ENCODE peak calls at places on chromosomes 1 and 21, in five cellular contexts. G is substantia nigra; E is CD8-positive, alpha-beta T cell; M is pancreas; L is IMR-90. F is an unnamed sample.

GRCh38 chr1:158717344-158717743 is 3.2 kb downstream of the OR6K3 start:
- DNase-seq in L (no peak), M (no peak), G (no peak), E (no peak), F (no peak)

GRCh38 chr1:81679972-81680371 is 120.8 kb upstream of the ADGRL2 start:
- DNase-seq in L (peak; percentile 45), E (no peak), G (no peak), M (no peak), F (no peak)

GRCh38 chr1:66168919-66169725 is 364.8 kb upstream of the SGIP1 start:
- DNase-seq in L (peak; percentile 4), G (no peak), M (no peak), E (no peak), F (no peak)

GRCh38 chr1:233959971-233960710 is 55.7 kb downstream of the SLC35F3 start:
- DNase-seq in E (no peak), L (no peak), M (no peak), G (no peak), F (no peak)

GRCh38 chr1:227903061-227903521 is 44.6 kb downstream of the WNT9A start:
- DNase-seq in L (no peak), E (no peak), G (no peak), M (peak; percentile 64), F (peak; percentile 41)

GRCh38 chr21:41947596-41948403 is 6.0 kb downstream of the C2CD2 start:
- DNase-seq in G (peak; percentile 65), E (no peak), L (peak; percentile 43), M (no peak), F (peak; percentile 91)

GRCh38 chr1:210633140-210633539 is 304.4 kb downstream of the HHAT start:
- DNase-seq in G (no peak), L (no peak), M (no peak), E (no peak), F (no peak)

GRCh38 chr1:186152945-186153309 is 222.1 kb downstream of the TPR start:
- DNase-seq in L (no peak), M (no peak), E (no peak), G (no peak), F (no peak)

GRCh38 chr1:26882696-26883095 is 7.4 kb downstream of the GPN2 start:
- DNase-seq in L (no peak), G (no peak), M (no peak), E (no peak), F (no peak)

GRCh38 chr1:114093624-114094302 is 59.9 kb downstream of the SYT6 start:
- DNase-seq in G (no peak), M (no peak), L (peak; percentile 28), E (no peak), F (no peak)

GRCh38 chr1:214603819-214604252 is 841 bp downstream of the CENPF start:
- DNase-seq in L (no peak), G (no peak), M (no peak), E (no peak), F (no peak)

GRCh38 chr1:15972409-15972808 is 3.5 kb downstream of the ZBTB17 start:
- DNase-seq in G (no peak), M (no peak), L (no peak), E (no peak), F (no peak)

GRCh38 chr1:228270032-228270431 is 62.2 kb downstream of the OBSCN start:
- DNase-seq in L (peak; percentile 81), M (no peak), G (no peak), E (no peak), F (no peak)

GRCh38 chr21:39484711-39485264 is 33.0 kb downstream of the SH3BGR start:
- DNase-seq in E (no peak), M (no peak), G (no peak), L (no peak), F (no peak)

GRCh38 chr1:65524931-65525296 is 104.4 kb downstream of the LEPR start:
- DNase-seq in G (no peak), M (no peak), E (no peak), L (no peak), F (no peak)

GRCh38 chr1:15916916-15917315 is 59.0 kb downstream of the ZBTB17 start:
- DNase-seq in M (no peak), G (no peak), L (no peak), E (no peak), F (no peak)

DNA sequence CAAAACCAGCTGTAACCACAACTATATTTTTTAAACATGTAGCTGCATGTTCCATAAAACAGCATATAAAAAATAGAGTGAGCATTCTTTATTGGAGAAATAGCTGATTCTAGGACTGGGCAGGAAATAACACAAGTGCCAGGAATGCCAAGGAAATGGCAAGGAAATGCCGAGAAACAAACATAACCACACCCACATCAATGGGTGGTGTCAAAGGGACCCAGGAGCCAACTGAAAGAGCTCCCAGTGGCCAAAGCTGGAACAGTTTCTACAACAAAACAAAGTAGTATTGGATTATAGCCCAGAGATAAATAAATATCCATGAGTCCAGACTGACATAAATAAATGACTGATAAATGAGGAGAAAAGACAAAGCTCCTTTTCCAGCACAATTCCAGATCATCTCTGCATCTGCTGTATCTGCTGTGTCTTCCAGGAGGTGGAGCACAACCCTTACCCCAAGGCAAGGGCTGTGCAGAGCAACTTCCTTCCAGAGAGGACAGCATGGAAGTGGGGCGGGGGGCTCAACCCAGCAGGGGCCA is 28.1 kb downstream of the ADARB1 start:
- DNase-seq in M (no peak), L (no peak), E (no peak), G (no peak), F (no peak)
- H3K27ac ChIP-seq in M (no peak overlapping the region), L (no peak overlapping the region), E (no peak overlapping the region), G (no peak overlapping the region), F (no peak overlapping the region)

GRCh38 chr1:11930571-11931445 is 3.7 kb upstream of the PLOD1 start:
- DNase-seq in L (peak; percentile 83), E (no peak), M (no peak), G (no peak), F (no peak)
- H3K27ac ChIP-seq in L (peak overlapping the region; percentile 58), E (no peak overlapping the region), M (no peak overlapping the region), G (no peak overlapping the region), F (peak overlapping the region; percentile 18)

GRCh38 chr1:39849203-39849602 is 34.1 kb downstream of the TRIT1 start:
- DNase-seq in M (no peak), L (peak; percentile 8), E (no peak), G (no peak), F (no peak)

GRCh38 chr1:39852876-39853275 is 30.4 kb downstream of the TRIT1 start:
- DNase-seq in M (no peak), G (no peak), L (no peak), E (no peak), F (no peak)

GRCh38 chr1:39852214-39852791 is 31.0 kb downstream of the TRIT1 start:
- DNase-seq in M (no peak), E (no peak), L (peak; percentile 18), G (no peak), F (no peak)

GRCh38 chr1:39847940-39848339 is 35.4 kb downstream of the TRIT1 start:
- DNase-seq in M (no peak), G (no peak), E (no peak), L (no peak), F (no peak)

DNA sequence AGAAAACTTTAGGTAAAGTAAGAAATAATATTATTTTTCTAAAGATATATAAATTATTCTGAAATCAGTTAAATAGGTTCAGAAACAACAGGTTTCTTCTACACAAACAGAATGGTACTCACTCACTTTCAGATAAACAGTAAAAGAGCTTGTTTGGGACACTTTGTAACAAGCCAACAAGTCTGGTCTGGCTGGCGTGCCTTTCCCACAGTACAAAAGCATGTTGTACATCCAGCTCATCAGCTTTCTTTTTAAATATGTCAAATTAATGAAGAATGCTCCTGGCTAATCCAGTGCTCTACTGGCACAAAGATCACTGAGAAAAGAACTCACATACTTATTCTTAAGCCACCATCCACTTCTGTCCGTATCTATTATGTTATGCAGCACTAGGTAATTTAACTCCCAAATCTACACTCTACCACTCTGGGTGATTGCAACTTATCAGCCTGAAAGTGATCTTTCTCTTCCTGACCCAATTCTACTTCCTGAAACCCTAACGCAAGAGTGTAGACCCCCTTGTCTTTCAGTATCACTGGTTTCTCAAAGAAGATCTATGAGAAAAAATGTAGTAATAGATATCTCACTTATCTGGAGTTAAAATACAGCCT is 32.6 kb downstream of the TRIT1 start:
- DNase-seq in G (no peak), E (no peak), M (no peak), L (no peak), F (no peak)
- H3K27ac ChIP-seq in G (no peak overlapping the region), E (peak overlapping the region; percentile 16), M (no peak overlapping the region), L (no peak overlapping the region), F (no peak overlapping the region)

GRCh38 chr1:155932085-155932484 is 2.1 kb downstream of the KHDC4 start:
- DNase-seq in E (no peak), G (no peak), M (no peak), L (no peak), F (no peak)
- H3K27ac ChIP-seq in E (no peak overlapping the region), G (no peak overlapping the region), M (no peak overlapping the region), L (no peak overlapping the region), F (no peak overlapping the region)

DNA sequence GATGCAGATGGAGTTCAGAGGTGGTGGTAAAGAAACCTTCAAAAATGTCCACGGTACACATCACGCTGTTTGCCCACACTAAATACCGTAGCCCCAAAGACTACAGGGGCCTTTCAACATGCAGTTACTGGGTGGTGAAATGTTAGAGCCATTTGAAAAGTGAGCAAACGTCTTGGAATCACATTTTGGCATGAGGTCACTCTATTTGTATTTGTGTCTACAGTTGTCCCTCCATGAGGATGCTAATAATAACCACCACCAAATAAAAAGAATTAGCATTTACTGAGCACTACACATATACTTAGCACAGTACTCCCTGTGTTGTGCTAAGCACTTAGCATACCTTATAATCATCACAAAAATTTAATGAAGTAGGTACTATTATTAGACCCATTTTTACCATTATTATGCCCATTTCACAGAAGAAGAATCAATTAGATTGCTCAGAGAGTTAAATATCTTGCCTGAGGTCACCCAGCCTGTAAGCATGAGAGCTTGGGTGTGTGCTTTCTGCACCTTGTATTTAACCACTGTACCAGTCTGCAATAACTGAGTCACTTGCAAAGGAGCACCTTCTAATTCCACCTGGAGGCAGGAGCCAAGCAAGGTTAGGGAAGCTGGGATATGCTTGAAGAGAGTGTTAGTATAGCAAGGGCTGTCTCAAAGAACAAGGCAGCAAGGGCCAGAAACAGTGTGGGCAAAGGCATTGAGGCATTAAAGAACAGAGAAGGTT is 57.4 kb downstream of the DNTTIP2 start:
- DNase-seq in M (no peak), E (no peak), L (no peak), G (no peak), F (no peak)
- H3K27ac ChIP-seq in M (no peak overlapping the region), E (no peak overlapping the region), L (no peak overlapping the region), G (no peak overlapping the region), F (no peak overlapping the region)

GRCh38 chr1:48027533-48027835 is 30.3 kb upstream of the TRABD2B start:
- DNase-seq in G (no peak), M (no peak), L (no peak), E (no peak), F (no peak)
- H3K27ac ChIP-seq in G (no peak overlapping the region), M (no peak overlapping the region), L (no peak overlapping the region), E (no peak overlapping the region), F (no peak overlapping the region)

GRCh38 chr1:207861442-207862177 is 49.3 kb downstream of the CD34 start:
- DNase-seq in E (no peak), M (no peak), G (no peak), L (no peak), F (no peak)
- H3K27ac ChIP-seq in E (peak overlapping the region; percentile 34), M (no peak overlapping the region), G (no peak overlapping the region), L (peak overlapping the region; percentile 85), F (no peak overlapping the region)